ENCODE peak calls at places on chromosomes 2 and 18, in five cellular contexts. J is NCI-H524, Z is T-helper 1 cell, Q is IMR-90, Y is A549. B is an unnamed sample.

GRCh38 chr18:45590060-45590537 is 25.2 kb upstream of the SLC14A2 start:
- DNase-seq in J (no peak), Y (no peak), Z (no peak), Q (peak; percentile 6), B (peak; percentile 55)

GRCh38 chr2:12046641-12047040 is 300.2 kb downstream of the LPIN1 start:
- DNase-seq in Y (no peak), J (no peak), Q (peak; percentile 50), Z (no peak), B (no peak)

GRCh38 chr2:200042102-200042735 is 86.8 kb downstream of the MAIP1 start:
- DNase-seq in Y (no peak), J (peak; percentile 7), Z (no peak), Q (peak; percentile 90), B (no peak)

GRCh38 chr18:22193466-22193865 is 24.1 kb downstream of the GATA6 start:
- DNase-seq in J (no peak), Z (no peak), Q (no peak), Y (no peak), B (peak; percentile 70)

GRCh38 chr18:79516441-79516931 is 120.8 kb downstream of the NFATC1 start:
- DNase-seq in Y (no peak), Q (no peak), Z (no peak), J (no peak), B (no peak)

GRCh38 chr2:48328972-48329723 is 200.8 kb upstream of the STON1 start:
- DNase-seq in Z (no peak), Y (no peak), Q (no peak), J (peak; percentile 43), B (no peak)

GRCh38 chr2:109284816-109285215 is 155.8 kb downstream of the SH3RF3 start:
- DNase-seq in Q (peak; percentile 79), Z (no peak), Y (no peak), J (peak; percentile 54), B (no peak)

GRCh38 chr2:85355521-85355920 is 952 bp downstream of the ELMOD3 start:
- DNase-seq in J (no peak), Z (no peak), Y (no peak), Q (no peak), B (no peak)

B was measured in smooth muscle cell of the brain vasculature.